ENCODE peak calls at places on chromosome 1, in five cellular contexts. W is activated B cell treated with CpG ODN at 0.5 μM for 24 hours, F is neural progenitor cell, P is HCT116, H is type B pancreatic cell. G is an unnamed sample.

GRCh38 chr1:151373196-151373595 is 691 bp upstream of the SELENBP1 start:
- DNase-seq in W (no peak), F (no peak), H (no peak), P (no peak), G (no peak)

GRCh38 chr1:245448858-245449534 is 294.2 kb downstream of the KIF26B start:
- DNase-seq in P (no peak), H (no peak), W (no peak), F (no peak), G (no peak)

GRCh38 chr1:204361781-204362180 is 2.1 kb upstream of the PLEKHA6 start:
- DNase-seq in H (no peak), F (no peak), P (no peak), W (no peak), G (no peak)

GRCh38 chr1:109895720-109896504 is 14.7 kb upstream of the CSF1 start:
- DNase-seq in W (no peak), H (no peak), F (no peak), P (no peak), G (no peak)

GRCh38 chr1:69858534-69858933 is 290.8 kb downstream of the LRRC7 start:
- DNase-seq in W (no peak), P (no peak), H (no peak), F (no peak), G (no peak)

GRCh38 chr1:54268714-54269297 is 68.8 kb downstream of the MRPL37 start:
- DNase-seq in F (no peak), W (no peak), H (no peak), P (no peak), G (no peak)

GRCh38 chr1:210726621-210727020 is 397.9 kb downstream of the HHAT start:
- DNase-seq in W (no peak), F (peak; percentile 85), H (no peak), P (no peak), G (peak; percentile 61)

GRCh38 chr1:2611034-2611501 is 21.7 kb downstream of the MMEL1 start:
- DNase-seq in F (peak; percentile 84), P (peak; percentile 62), W (peak; percentile 14), H (no peak), G (peak; percentile 56)

GRCh38 chr1:48878191-48878940 is 101.7 kb upstream of the BEND5 start:
- DNase-seq in H (no peak), W (no peak), F (no peak), P (no peak), G (no peak)

GRCh38 chr1:155834296-155834926 is 22.6 kb downstream of the GON4L start:
- DNase-seq in P (no peak), F (peak; percentile 70), W (no peak), H (no peak), G (no peak)

DNA sequence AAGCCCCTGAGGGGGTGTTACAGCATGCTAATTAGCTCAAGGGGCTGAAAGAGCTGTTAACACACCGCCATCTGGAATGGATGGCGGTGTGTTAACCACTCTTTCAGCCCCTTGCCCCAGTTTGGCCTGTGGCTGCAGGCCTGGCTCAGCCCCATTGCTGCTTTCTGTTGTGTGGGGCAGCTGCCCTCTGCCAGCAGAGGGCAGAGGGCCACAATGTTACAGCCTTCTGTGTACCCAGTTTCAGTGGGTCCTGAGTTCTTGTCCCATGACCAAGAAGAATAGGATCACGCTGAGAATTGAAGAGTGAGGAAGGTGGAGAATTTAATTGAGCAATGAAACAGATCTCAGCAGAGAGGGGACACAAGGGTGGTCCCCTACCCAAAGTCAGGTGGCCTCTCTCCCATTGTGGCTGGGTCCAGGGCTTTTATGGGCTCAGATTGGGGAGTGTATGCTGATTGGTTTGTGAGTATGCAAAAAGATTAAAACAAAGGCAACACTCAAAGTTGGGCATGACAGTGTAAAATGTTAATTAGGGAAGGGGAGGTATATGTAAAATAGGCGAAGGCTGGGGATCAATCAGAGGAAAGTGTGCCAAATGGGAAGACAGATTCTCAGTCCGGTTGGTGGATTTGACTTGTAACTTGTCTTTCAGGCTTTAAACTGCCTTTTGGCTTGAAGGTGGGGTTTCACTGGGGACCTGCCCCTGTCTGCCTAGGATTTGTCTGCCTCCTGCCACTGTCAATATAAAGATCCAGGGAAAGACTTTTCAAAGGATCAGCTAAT is 142.2 kb downstream of the RABGAP1L start:
- DNase-seq in P (no peak), F (peak; percentile 2), H (no peak), W (no peak), G (no peak)
- TF ChIP-seq CTCF in P (no peak), F (peak; percentile 32), H (no peak), W (no peak), G (no peak)

GRCh38 chr1:71343686-71344416 is 263.0 kb upstream of the ZRANB2 start:
- DNase-seq in P (no peak), H (no peak), W (no peak), F (no peak), G (no peak)
- TF ChIP-seq CTCF in P (no peak), H (no peak), W (no peak), F (peak; percentile 37), G (peak; percentile 28)

DNA sequence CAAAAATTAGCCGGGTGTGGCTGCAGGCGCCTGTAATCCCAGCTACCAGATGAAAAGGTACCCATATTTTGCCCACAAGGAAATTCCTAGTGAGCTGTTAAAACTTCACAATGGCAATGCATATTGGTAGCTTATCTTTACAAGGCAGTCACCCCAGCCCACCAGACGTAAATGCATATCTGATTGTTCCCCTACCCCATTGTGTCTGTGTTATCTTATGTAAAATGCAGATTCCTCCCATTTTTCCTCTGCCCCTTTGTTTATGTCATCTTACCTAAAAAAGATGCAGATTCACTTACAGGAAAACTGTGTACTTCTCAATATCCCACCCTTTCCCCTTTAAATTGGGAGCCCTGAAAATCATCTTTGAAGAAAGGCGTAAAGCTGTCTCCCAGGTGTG is 103.1 kb upstream of the SLC2A1 start:
- DNase-seq in P (no peak), H (no peak), F (no peak), W (no peak), G (no peak)
- TF ChIP-seq CTCF in P (no peak), H (no peak), F (no peak), W (no peak), G (no peak)

GRCh38 chr1:169466259-169467230 is 19.2 kb downstream of the SLC19A2 start:
- DNase-seq in F (no peak), W (no peak), P (peak; percentile 27), H (no peak), G (no peak)
- TF ChIP-seq CTCF in F (peak; percentile 54), W (no peak), P (peak; percentile 51), H (peak; percentile 64), G (peak; percentile 28)

GRCh38 chr1:152398812-152399698 is 15.0 kb downstream of the CRNN start:
- DNase-seq in W (no peak), F (no peak), H (no peak), P (peak; percentile 63), G (no peak)
- TF ChIP-seq CTCF in W (no peak), F (no peak), H (no peak), P (peak; percentile 97), G (no peak)

GRCh38 chr1:166300767-166301166 is 134.0 kb upstream of the FAM78B start:
- DNase-seq in H (no peak), F (no peak), P (no peak), W (no peak), G (no peak)
- TF ChIP-seq CTCF in H (no peak), F (no peak), P (no peak), W (no peak), G (no peak)

GRCh38 chr1:166184012-166184411 is 17.2 kb upstream of the FAM78B start:
- DNase-seq in H (no peak), P (no peak), F (no peak), W (no peak), G (no peak)
- TF ChIP-seq CTCF in H (no peak), P (no peak), F (no peak), W (no peak), G (no peak)